ENCODE peak calls at places on chromosomes 7 and 10, in seven cellular contexts. K is neural progenitor cell; O is sigmoid colon; W is CD4-positive, CD25-positive, alpha-beta regulatory T cell; S is CD8-positive, alpha-beta memory T cell; T is transverse colon; P is lower lobe of right lung. H is an unnamed sample.

GRCh38 chr7:46440186-46440585 is 519.1 kb upstream of the IGFBP3 start:
- DNase-seq in K (no peak), O (no peak), W (no peak), S (no peak), T (no peak), P (no peak), H (no peak)

GRCh38 chr10:86366902-86367338 is 325 bp upstream of the GRID1 start:
- DNase-seq in K (no peak), O (peak; percentile 52), W (no peak), S (no peak), T (no peak), P (no peak), H (no peak)

GRCh38 chr10:61835069-61835908 is 66.2 kb upstream of the ARID5B start:
- DNase-seq in K (peak; percentile 39), O (no peak), W (no peak), S (no peak), T (peak; percentile 16), P (no peak), H (peak; percentile 15)

GRCh38 chr10:123459371-123460224 is 206.6 kb upstream of the GPR26 start:
- DNase-seq in K (no peak), O (peak; percentile 48), W (no peak), S (no peak), T (no peak), P (no peak), H (no peak)

GRCh38 chr10:75294866-75295692 is 59.3 kb upstream of the COMTD1 start:
- DNase-seq in K (peak; percentile 77), O (peak; percentile 93), W (peak; percentile 23), S (peak; percentile 73), T (peak; percentile 74), P (peak; percentile 84), H (peak; percentile 42)

GRCh38 chr10:114634607-114634974 is 23.5 kb downstream of the ABLIM1 start:
- DNase-seq in K (no peak), O (peak; percentile 82), W (no peak), S (no peak), T (no peak), P (peak; percentile 74), H (no peak)

GRCh38 chr10:2994562-2994961 is 72.8 kb upstream of the PFKP start:
- DNase-seq in K (no peak), O (no peak), W (no peak), S (no peak), T (no peak), P (no peak), H (no peak)

GRCh38 chr7:156017431-156017830 is 205.2 kb upstream of the SHH start:
- DNase-seq in K (no peak), O (no peak), W (no peak), S (no peak), T (no peak), P (no peak), H (no peak)

GRCh38 chr7:139574618-139575337 is 51.3 kb downstream of the CLEC2L start:
- DNase-seq in K (no peak), O (no peak), W (no peak), S (no peak), T (no peak), P (no peak), H (no peak)

GRCh38 chr10:14732146-14732545 is 42.6 kb downstream of the FAM107B start:
- DNase-seq in K (no peak), O (no peak), W (no peak), S (no peak), T (no peak), P (no peak), H (no peak)

GRCh38 chr7:101216001-101216859 is 1.2 kb downstream of the PLOD3 start:
- DNase-seq in K (no peak), O (peak; percentile 65), W (no peak), S (no peak), T (no peak), P (peak; percentile 59), H (no peak)

GRCh38 chr10:4698075-4698474 is 127.9 kb upstream of the AKR1E2 start:
- DNase-seq in K (no peak), O (no peak), W (no peak), S (no peak), T (no peak), P (no peak), H (no peak)

GRCh38 chr10:73785721-73786511 is 510 bp downstream of the ZSWIM8 start:
- DNase-seq in K (peak; percentile 78), O (no peak), W (peak; percentile 23), S (peak; percentile 75), T (peak; percentile 55), P (peak; percentile 73), H (peak; percentile 75)

GRCh38 chr7:40884226-40884625 is 749.4 kb downstream of the SUGCT start:
- DNase-seq in K (no peak), O (no peak), W (no peak), S (no peak), T (no peak), P (no peak), H (no peak)

GRCh38 chr10:13309792-13310191 is 9.9 kb upstream of the PHYH start:
- DNase-seq in K (no peak), O (no peak), W (no peak), S (no peak), T (no peak), P (no peak), H (no peak)

GRCh38 chr10:126042354-126042753 is 146.0 kb downstream of the FANK1 start:
- DNase-seq in K (no peak), O (no peak), W (peak; percentile 37), S (no peak), T (no peak), P (no peak), H (no peak)

GRCh38 chr7:25221009-25221408 is 7.3 kb downstream of the NPVF start:
- DNase-seq in K (no peak), O (no peak), W (no peak), S (no peak), T (no peak), P (no peak), H (no peak)

GRCh38 chr7:25228386-25228785 is at the start of gene NPVF:
- DNase-seq in K (no peak), O (no peak), W (no peak), S (no peak), T (no peak), P (no peak), H (no peak)

DNA sequence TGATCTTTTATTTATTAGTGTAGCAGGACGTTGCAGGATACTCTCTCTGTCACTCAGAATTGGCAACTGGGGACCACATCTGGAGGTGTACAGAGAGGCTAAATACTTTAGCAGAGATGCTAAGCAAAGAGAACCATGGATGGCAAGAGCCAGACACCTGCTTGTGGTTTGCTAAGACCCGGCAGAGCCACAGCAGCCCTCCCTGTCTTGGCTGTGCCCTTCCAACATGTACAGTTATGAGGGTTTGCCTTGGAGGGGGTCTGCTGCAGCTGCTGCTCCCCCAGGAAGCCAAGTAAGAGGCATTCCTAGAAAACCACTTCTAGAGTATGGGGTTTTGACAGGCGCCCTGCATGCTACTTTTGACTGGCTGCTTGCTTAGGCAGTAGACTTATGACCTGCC is 5.1 kb downstream of the NPVF start:
- DNase-seq in K (no peak), O (no peak), W (no peak), S (no peak), T (no peak), P (no peak), H (no peak)
- H3K9me3 ChIP-seq in K (no peaks in the 10 kb centered on the region), O (no peaks in the 10 kb centered on the region), W (no peaks in the 10 kb centered on the region), S (no peaks in the 10 kb centered on the region), T (no peaks in the 10 kb centered on the region), P (no peaks in the 10 kb centered on the region), H (no peaks in the 10 kb centered on the region)

GRCh38 chr10:7317799-7318446 is 92.9 kb downstream of the SFMBT2 start:
- DNase-seq in K (no peak), O (no peak), W (no peak), S (no peak), T (no peak), P (no peak), H (no peak)

GRCh38 chr10:7314068-7314646 is 96.7 kb downstream of the SFMBT2 start:
- DNase-seq in K (no peak), O (no peak), W (no peak), S (no peak), T (no peak), P (no peak), H (no peak)

GRCh38 chr10:7318836-7319235 is 92.0 kb downstream of the SFMBT2 start:
- DNase-seq in K (no peak), O (no peak), W (no peak), S (no peak), T (no peak), P (no peak), H (no peak)

GRCh38 chr10:7316839-7317238 is 94.0 kb downstream of the SFMBT2 start:
- DNase-seq in K (no peak), O (no peak), W (no peak), S (no peak), T (no peak), P (no peak), H (no peak)

GRCh38 chr10:7315906-7316305 is 94.9 kb downstream of the SFMBT2 start:
- DNase-seq in K (no peak), O (no peak), W (no peak), S (no peak), T (no peak), P (no peak), H (no peak)
- H3K27ac ChIP-seq in K (no peak overlapping the region), O (no peak overlapping the region), W (no peak overlapping the region), S (no peak overlapping the region), T (no peak overlapping the region), P (no peak overlapping the region), H (no peak overlapping the region)

GRCh38 chr10:119931873-119932272 is 39.3 kb downstream of the SEC23IP start:
- DNase-seq in K (no peak), O (no peak), W (no peak), S (no peak), T (no peak), P (no peak), H (no peak)

GRCh38 chr10:119932631-119933030 is 40.1 kb downstream of the SEC23IP start:
- DNase-seq in K (no peak), O (no peak), W (no peak), S (no peak), T (no peak), P (no peak), H (no peak)

GRCh38 chr10:119928411-119928810 is 35.9 kb downstream of the SEC23IP start:
- DNase-seq in K (no peak), O (no peak), W (no peak), S (no peak), T (no peak), P (no peak), H (no peak)

GRCh38 chr10:119933179-119933578 is 40.6 kb downstream of the SEC23IP start:
- DNase-seq in K (peak; percentile 78), O (no peak), W (no peak), S (no peak), T (no peak), P (no peak), H (no peak)
- H3K36me3 ChIP-seq in K (peaks cover 29% of the 10 kb centered on the region), O (peaks cover 14% of the 10 kb centered on the region), W (peaks cover 64% of the 10 kb centered on the region), S (peaks cover 23% of the 10 kb centered on the region), T (no peaks in the 10 kb centered on the region), P (peaks cover 85% of the 10 kb centered on the region), H (peaks cover 32% of the 10 kb centered on the region)

GRCh38 chr7:63106506-63107388 is 891.9 kb upstream of the ZNF722 start:
- DNase-seq in K (no peak), O (no peak), W (no peak), S (no peak), T (no peak), P (no peak), H (no peak)

GRCh38 chr7:63104666-63105065 is 894.0 kb upstream of the ZNF722 start:
- DNase-seq in K (no peak), O (no peak), W (no peak), S (no peak), T (no peak), P (no peak), H (no peak)

DNA sequence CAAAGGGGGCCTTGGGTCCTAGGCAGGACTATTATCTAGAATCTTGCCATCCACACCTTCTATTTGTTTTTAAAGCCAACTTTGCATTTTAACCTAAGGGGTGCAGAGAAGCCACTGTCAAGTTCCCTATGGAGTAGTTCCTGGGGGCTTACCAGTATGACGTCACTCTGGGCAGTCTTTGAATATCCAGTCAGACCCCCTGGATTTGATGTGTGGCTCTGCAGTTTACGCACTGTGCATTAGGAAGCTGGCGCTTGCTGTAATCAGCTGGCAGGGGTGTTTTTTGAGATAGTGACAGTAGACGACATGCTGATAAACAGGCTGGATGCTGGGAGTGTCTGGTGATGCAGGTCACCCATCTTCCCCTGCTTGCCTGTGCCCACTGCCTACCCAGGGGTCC is 892.7 kb upstream of the ZNF722 start:
- DNase-seq in K (no peak), O (no peak), W (no peak), S (no peak), T (no peak), P (no peak), H (no peak)
- H3K9me3 ChIP-seq in K (peaks cover 71% of the 10 kb centered on the region), O (no peaks in the 10 kb centered on the region), W (peaks cover 2% of the 10 kb centered on the region), S (no peaks in the 10 kb centered on the region), T (peaks cover 6% of the 10 kb centered on the region), P (no peaks in the 10 kb centered on the region), H (no peaks in the 10 kb centered on the region)